ENCODE peak calls at places on chromosomes 1 and 21, in four cellular contexts. One of them, this sample, is unnamed.

GRCh38 chr1:194873328-194873923 is 1687.0 kb upstream of the B3GALT2 start:
- DNase-seq in H1: no peak
- DNase-seq in H9: no peak
- DNase-seq in IMR-90: peak; percentile 14
- DNase-seq in this sample: peak; percentile 47

GRCh38 chr1:26280333-26281042 is 602 bp downstream of the SH3BGRL3 start:
- DNase-seq in H9: no peak
- DNase-seq in IMR-90: peak; percentile 48
- DNase-seq in H1: no peak
- DNase-seq in this sample: peak; percentile 45

GRCh38 chr1:10064416-10065343 is 31.9 kb downstream of the UBE4B start:
- DNase-seq in H9: no peak
- DNase-seq in H1: no peak
- DNase-seq in IMR-90: peak; percentile 73
- DNase-seq in this sample: no peak

GRCh38 chr1:8706995-8707396 is 110.4 kb downstream of the RERE start:
- DNase-seq in IMR-90: peak; percentile 32
- DNase-seq in H1: no peak
- DNase-seq in H9: no peak
- DNase-seq in this sample: peak; percentile 93

GRCh38 chr1:214637722-214638473 is 34.9 kb downstream of the CENPF start:
- DNase-seq in H9: no peak
- DNase-seq in H1: no peak
- DNase-seq in IMR-90: peak; percentile 69
- DNase-seq in this sample: peak; percentile 65

GRCh38 chr1:210236840-210237409 is 4.3 kb downstream of the SERTAD4 start:
- DNase-seq in H9: no peak
- DNase-seq in IMR-90: peak; percentile 24
- DNase-seq in H1: no peak
- DNase-seq in this sample: no peak

GRCh38 chr1:88773540-88774150 is 89.6 kb downstream of the PKN2 start:
- DNase-seq in H9: no peak
- DNase-seq in H1: no peak
- DNase-seq in IMR-90: peak; percentile 72
- DNase-seq in this sample: peak; percentile 65

GRCh38 chr21:41766883-41767605 is at the start of gene RIPK4:
- DNase-seq in IMR-90: peak; percentile 23
- DNase-seq in H1: peak; percentile 44
- DNase-seq in H9: peak; percentile 89
- DNase-seq in this sample: peak; percentile 80

GRCh38 chr1:3779265-3779911 is 6.8 kb downstream of the SMIM1 start:
- DNase-seq in H1: no peak
- DNase-seq in H9: peak; percentile 30
- DNase-seq in IMR-90: no peak
- DNase-seq in this sample: no peak

GRCh38 chr1:234565132-234565531 is 44.8 kb downstream of the IRF2BP2 start:
- DNase-seq in H9: no peak
- DNase-seq in IMR-90: no peak
- DNase-seq in H1: no peak
- DNase-seq in this sample: no peak

GRCh38 chr21:29149771-29150425 is 19.5 kb downstream of the MAP3K7CL start:
- DNase-seq in H9: no peak
- DNase-seq in H1: no peak
- DNase-seq in IMR-90: peak; percentile 89
- DNase-seq in this sample: no peak

GRCh38 chr1:203638914-203639313 is 12.3 kb downstream of the ATP2B4 start:
- DNase-seq in H1: no peak
- DNase-seq in H9: no peak
- DNase-seq in IMR-90: no peak
- DNase-seq in this sample: peak; percentile 43

GRCh38 chr1:20361805-20362381 is 71.2 kb downstream of the VWA5B1 start:
- DNase-seq in IMR-90: peak; percentile 37
- DNase-seq in H1: peak; percentile 54
- DNase-seq in H9: peak; percentile 86
- DNase-seq in this sample: peak; percentile 71

GRCh38 chr21:41884501-41885030 is 5.4 kb upstream of the PRDM15 start:
- DNase-seq in H9: no peak
- DNase-seq in H1: no peak
- DNase-seq in IMR-90: no peak
- DNase-seq in this sample: no peak

GRCh38 chr21:42737969-42738590 is 84.7 kb downstream of the PDE9A start:
- DNase-seq in H1: no peak
- DNase-seq in IMR-90: no peak
- DNase-seq in H9: no peak
- DNase-seq in this sample: no peak

GRCh38 chr1:169129109-169129789 is 22.8 kb downstream of the ATP1B1 start:
- DNase-seq in H1: no peak
- DNase-seq in IMR-90: no peak
- DNase-seq in H9: no peak
- DNase-seq in this sample: no peak

GRCh38 chr1:4825841-4826450 is 171.5 kb downstream of the AJAP1 start:
- DNase-seq in IMR-90: no peak
- DNase-seq in H9: peak; percentile 53
- DNase-seq in H1: peak; percentile 7
- DNase-seq in this sample: peak; percentile 75

GRCh38 chr21:38489283-38489677 is 9.0 kb downstream of the ERG start:
- DNase-seq in H9: no peak
- DNase-seq in IMR-90: no peak
- DNase-seq in H1: no peak
- DNase-seq in this sample: no peak

GRCh38 chr1:67564193-67564592 is 120.8 kb upstream of the GADD45A start:
- DNase-seq in H9: no peak
- DNase-seq in IMR-90: peak; percentile 28
- DNase-seq in H1: no peak
- DNase-seq in this sample: no peak

GRCh38 chr1:166133276-166133841 is 33.4 kb downstream of the FAM78B start:
- DNase-seq in H9: no peak
- DNase-seq in IMR-90: no peak
- DNase-seq in H1: no peak
- DNase-seq in this sample: peak; percentile 29

GRCh38 chr1:203327684-203328457 is 22.6 kb downstream of the BTG2 start:
- DNase-seq in H1: no peak
- DNase-seq in H9: no peak
- DNase-seq in IMR-90: peak; percentile 53
- DNase-seq in this sample: peak; percentile 90

GRCh38 chr1:196063952-196064351 is 544.3 kb downstream of the KCNT2 start:
- DNase-seq in H1: no peak
- DNase-seq in IMR-90: no peak
- DNase-seq in H9: no peak
- DNase-seq in this sample: no peak

GRCh38 chr1:59752556-59753412 is 62.0 kb upstream of the HOOK1 start:
- DNase-seq in IMR-90: no peak
- DNase-seq in H9: no peak
- DNase-seq in H1: no peak
- DNase-seq in this sample: no peak

GRCh38 chr1:168114845-168115244 is 21.9 kb downstream of the GPR161 start:
- DNase-seq in IMR-90: no peak
- DNase-seq in H1: no peak
- DNase-seq in H9: no peak
- DNase-seq in this sample: no peak
- H3K56ac ChIP-seq in IMR-90: no peak overlapping the region
- H3K56ac ChIP-seq in H1: no peak overlapping the region
- H3K56ac ChIP-seq in H9: no peak overlapping the region
- H3K56ac ChIP-seq in this sample: no peak overlapping the region

GRCh38 chr1:18481921-18482701 is 1.4 kb downstream of the KLHDC7A start:
- DNase-seq in H9: no peak
- DNase-seq in IMR-90: no peak
- DNase-seq in H1: no peak
- DNase-seq in this sample: no peak

GRCh38 chr1:18481190-18481920 is 625 bp downstream of the KLHDC7A start:
- DNase-seq in H9: peak; percentile 48
- DNase-seq in H1: no peak
- DNase-seq in IMR-90: no peak
- DNase-seq in this sample: no peak

GRCh38 chr1:18480315-18481189 is at the start of gene KLHDC7A:
- DNase-seq in H9: peak; percentile 93
- DNase-seq in IMR-90: no peak
- DNase-seq in H1: peak; percentile 75
- DNase-seq in this sample: peak; percentile 95

GRCh38 chr1:18482721-18483425 is 2.1 kb downstream of the KLHDC7A start:
- DNase-seq in IMR-90: no peak
- DNase-seq in H9: no peak
- DNase-seq in H1: no peak
- DNase-seq in this sample: no peak

GRCh38 chr1:18479484-18479883 is 1.2 kb upstream of the KLHDC7A start:
- DNase-seq in H1: no peak
- DNase-seq in IMR-90: no peak
- DNase-seq in H9: no peak
- DNase-seq in this sample: no peak
- H3K4me2 ChIP-seq in H1: no peak overlapping the region
- H3K4me2 ChIP-seq in IMR-90: no peak overlapping the region
- H3K4me2 ChIP-seq in H9: no peak overlapping the region
- H3K4me2 ChIP-seq in this sample: no peak overlapping the region

GRCh38 chr1:15622707-15623373 is 5.6 kb downstream of the DDI2 start:
- DNase-seq in H9: no peak
- DNase-seq in H1: no peak
- DNase-seq in IMR-90: no peak
- DNase-seq in this sample: no peak
- H3K23ac ChIP-seq in H9: no peak overlapping the region
- H3K23ac ChIP-seq in H1: no peak overlapping the region
- H3K23ac ChIP-seq in IMR-90: no peak overlapping the region
- H3K23ac ChIP-seq in this sample: no peak overlapping the region

DNA sequence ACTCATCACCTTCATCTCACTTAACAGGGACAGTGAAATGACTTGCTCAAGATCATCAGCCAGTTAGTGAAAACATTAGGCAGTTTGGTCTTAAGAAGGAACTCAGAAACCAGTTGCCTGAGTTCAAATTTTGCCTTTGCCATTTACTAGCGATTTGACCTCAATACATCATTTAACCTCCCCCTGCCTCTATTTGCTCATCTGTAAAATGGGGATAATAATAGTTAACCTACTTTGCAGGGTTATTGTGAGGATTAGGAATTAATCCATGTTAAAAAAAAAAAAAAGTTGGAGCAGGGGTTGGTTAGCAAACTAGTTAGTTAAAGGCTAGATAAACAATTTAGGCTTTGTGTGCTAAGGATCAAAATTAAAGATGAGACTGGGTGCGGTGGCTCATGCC is 10.6 kb upstream of the TACSTD2 start:
- DNase-seq in IMR-90: no peak
- DNase-seq in H1: no peak
- DNase-seq in H9: no peak
- DNase-seq in this sample: no peak
- H3K56ac ChIP-seq in IMR-90: no peak overlapping the region
- H3K56ac ChIP-seq in H1: no peak overlapping the region
- H3K56ac ChIP-seq in H9: no peak overlapping the region
- H3K56ac ChIP-seq in this sample: no peak overlapping the region

GRCh38 chr1:93324486-93325464 is 20.9 kb upstream of the DR1 start:
- DNase-seq in H1: no peak
- DNase-seq in IMR-90: peak; percentile 81
- DNase-seq in H9: no peak
- DNase-seq in this sample: no peak

GRCh38 chr1:93317943-93318342 is 27.8 kb upstream of the DR1 start:
- DNase-seq in H9: no peak
- DNase-seq in H1: no peak
- DNase-seq in IMR-90: no peak
- DNase-seq in this sample: no peak

GRCh38 chr1:93321720-93322119 is 24.0 kb upstream of the DR1 start:
- DNase-seq in H9: no peak
- DNase-seq in H1: no peak
- DNase-seq in IMR-90: no peak
- DNase-seq in this sample: no peak

GRCh38 chr1:93322349-93322748 is 23.4 kb upstream of the DR1 start:
- DNase-seq in H1: no peak
- DNase-seq in H9: no peak
- DNase-seq in IMR-90: no peak
- DNase-seq in this sample: no peak

GRCh38 chr1:93323185-93323820 is 22.4 kb upstream of the DR1 start:
- DNase-seq in H9: no peak
- DNase-seq in H1: no peak
- DNase-seq in IMR-90: no peak
- DNase-seq in this sample: no peak
- H3K4me2 ChIP-seq in H9: no peak overlapping the region
- H3K4me2 ChIP-seq in H1: no peak overlapping the region
- H3K4me2 ChIP-seq in IMR-90: no peak overlapping the region
- H3K4me2 ChIP-seq in this sample: no peak overlapping the region

GRCh38 chr1:155977607-155978324 is 581 bp downstream of the ARHGEF2 start:
- DNase-seq in IMR-90: no peak
- DNase-seq in H1: no peak
- DNase-seq in H9: peak; percentile 45
- DNase-seq in this sample: peak; percentile 76

GRCh38 chr1:155979525-155980343 is 1.4 kb upstream of the ARHGEF2 start:
- DNase-seq in IMR-90: no peak
- DNase-seq in H1: no peak
- DNase-seq in H9: no peak
- DNase-seq in this sample: no peak

GRCh38 chr1:155978973-155979429 is 654 bp upstream of the ARHGEF2 start:
- DNase-seq in H9: no peak
- DNase-seq in IMR-90: peak; percentile 31
- DNase-seq in H1: no peak
- DNase-seq in this sample: no peak

GRCh38 chr1:155976913-155977606 is 1.3 kb downstream of the ARHGEF2 start:
- DNase-seq in H1: no peak
- DNase-seq in IMR-90: no peak
- DNase-seq in H9: peak; percentile 43
- DNase-seq in this sample: no peak

DNA sequence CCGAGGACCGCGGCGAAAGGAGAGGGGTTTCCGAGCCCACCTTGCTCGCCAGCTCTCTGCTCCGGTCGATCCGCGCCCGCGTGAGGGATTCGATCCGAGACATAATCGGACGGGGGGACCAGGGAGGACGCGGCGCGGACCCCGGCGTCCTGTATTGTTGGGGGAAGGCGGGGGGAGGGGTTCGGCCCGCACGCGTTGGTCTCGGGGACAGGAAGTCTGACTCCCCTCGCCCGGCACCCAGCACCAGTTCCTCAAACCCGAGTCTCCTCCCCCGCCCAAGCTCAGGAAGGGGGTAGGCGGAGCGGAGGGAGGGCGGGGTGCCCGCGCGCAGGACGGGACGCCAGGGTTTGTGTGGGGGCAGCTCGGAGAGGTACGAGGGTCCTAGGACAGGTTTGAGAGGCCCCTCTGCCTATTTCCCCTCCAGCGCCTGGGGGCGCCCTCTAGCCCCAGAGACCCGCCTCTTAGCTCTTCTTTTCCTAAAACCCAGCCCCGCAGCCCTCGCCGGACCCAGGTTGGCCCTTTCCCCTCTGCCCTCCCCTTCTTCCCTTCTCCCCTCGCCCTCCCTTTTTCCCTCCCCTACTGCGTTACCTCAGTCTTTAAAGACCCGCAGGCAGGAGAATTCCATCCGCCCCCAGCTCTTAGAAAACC is at the start of gene ARHGEF2:
- DNase-seq in H9: peak; percentile 94
- DNase-seq in IMR-90: peak; percentile 64
- DNase-seq in H1: peak; percentile 78
- DNase-seq in this sample: peak; percentile 95
- H3K23ac ChIP-seq in H9: no peak within 1 kb of the TSS
- H3K23ac ChIP-seq in IMR-90: peak within 1 kb of the TSS; percentile 97
- H3K23ac ChIP-seq in H1: no peak within 1 kb of the TSS
- H3K23ac ChIP-seq in this sample: peak within 1 kb of the TSS; percentile 83

DNA sequence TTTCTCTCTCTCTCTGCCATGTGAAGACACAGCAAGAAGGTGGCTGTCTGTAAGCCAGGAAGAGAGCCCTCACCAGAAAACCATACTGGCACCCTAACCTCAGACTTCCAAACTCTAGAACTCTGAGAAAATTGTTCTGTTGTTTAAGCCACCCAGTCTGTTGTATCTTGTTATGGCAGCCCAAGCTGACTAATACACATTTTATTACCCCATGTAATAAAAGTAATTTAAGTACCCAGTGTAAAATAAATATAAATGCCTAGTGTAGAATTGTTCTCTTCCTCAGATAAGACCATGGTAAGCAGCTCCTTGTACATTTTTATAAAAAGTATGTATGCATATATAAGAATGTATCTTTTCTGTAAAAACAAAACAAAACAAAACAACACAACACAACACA is 119.7 kb downstream of the DTL start:
- DNase-seq in IMR-90: no peak
- DNase-seq in H1: no peak
- DNase-seq in H9: no peak
- DNase-seq in this sample: no peak
- H3K56ac ChIP-seq in IMR-90: no peak overlapping the region
- H3K56ac ChIP-seq in H1: no peak overlapping the region
- H3K56ac ChIP-seq in H9: no peak overlapping the region
- H3K56ac ChIP-seq in this sample: no peak overlapping the region